ENCODE peak calls at places on chromosomes 2 and 18, in eight cellular contexts. D is NCI-H82; X is NCI-H1092; B is globus pallidus; M is stimulated activated CD4-positive, alpha-beta T cell treated with anti-CD3 and anti-CD28 coated beads, TNF-alpha, amount 100 ng/mL, for 48 hours; O is stimulated activated naive CD8-positive, alpha-beta T cell treated with anti-CD3 and anti-CD28 coated beads, Interleukin-15, amount 100 ng/mL, for 72 hours; P is HS-27A; Y is substantia nigra. H is an unnamed sample.

GRCh38 chr18:13048061-13048605 is 57.0 kb downstream of the CEP192 start:
- DNase-seq in D (no peak), X (no peak), B (no peak), M (no peak), O (no peak), P (no peak), Y (no peak), H (no peak)

GRCh38 chr2:30732376-30732775 is 74.9 kb downstream of the CAPN13 start:
- DNase-seq in D (no peak), X (no peak), B (no peak), M (no peak), O (no peak), P (no peak), Y (no peak), H (no peak)

GRCh38 chr2:11123001-11123809 is 32.1 kb upstream of the SLC66A3 start:
- DNase-seq in D (no peak), X (no peak), B (no peak), M (no peak), O (no peak), P (no peak), Y (no peak), H (no peak)

GRCh38 chr2:200335657-200336056 is 29.2 kb downstream of the SPATS2L start:
- DNase-seq in D (no peak), X (no peak), B (no peak), M (no peak), O (no peak), P (no peak), Y (no peak), H (no peak)

GRCh38 chr2:36360834-36361233 is 5.3 kb downstream of the CRIM1 start:
- DNase-seq in D (no peak), X (no peak), B (no peak), M (no peak), O (no peak), P (no peak), Y (no peak), H (no peak)

GRCh38 chr18:74682998-74683311 is 85.3 kb downstream of the ZNF407 start:
- DNase-seq in D (no peak), X (no peak), B (no peak), M (no peak), O (no peak), P (no peak), Y (no peak), H (no peak)

GRCh38 chr2:10078704-10079191 is 1.5 kb downstream of the CYS1 start:
- DNase-seq in D (no peak), X (no peak), B (no peak), M (no peak), O (no peak), P (no peak), Y (no peak), H (no peak)

GRCh38 chr2:175181104-175181876 is at the start of gene ATP5MC3:
- DNase-seq in D (peak), X (peak), B (peak), M (peak), O (peak), P (peak), Y (peak), H (peak)

GRCh38 chr2:61255580-61256437 is 93.8 kb downstream of the C2orf74 start:
- DNase-seq in D (no peak), X (no peak), B (no peak), M (no peak), O (no peak), P (peak), Y (no peak), H (no peak)

GRCh38 chr2:182014284-182014683 is 28.6 kb downstream of the PPP1R1C start:
- DNase-seq in D (no peak), X (no peak), B (no peak), M (no peak), O (no peak), P (no peak), Y (no peak), H (no peak)

GRCh38 chr2:153388246-153388645 is 90.3 kb downstream of the RPRM start:
- DNase-seq in D (peak), X (no peak), B (no peak), M (no peak), O (no peak), P (no peak), Y (no peak), H (no peak)

GRCh38 chr2:85536479-85536878 is 2.5 kb upstream of the MAT2A start:
- DNase-seq in D (peak), X (no peak), B (no peak), M (no peak), O (no peak), P (no peak), Y (no peak), H (no peak)

GRCh38 chr2:65129276-65129612 is 662 bp downstream of the RAB1A start:
- DNase-seq in D (no peak), X (no peak), B (no peak), M (no peak), O (no peak), P (no peak), Y (no peak), H (no peak)

GRCh38 chr2:100767224-100767653 is 52.7 kb upstream of the NPAS2 start:
- DNase-seq in D (no peak), X (no peak), B (no peak), M (no peak), O (no peak), P (no peak), Y (no peak), H (no peak)

GRCh38 chr2:38981061-38981669 is 91.5 kb downstream of the ARHGEF33 start:
- DNase-seq in D (peak), X (no peak), B (no peak), M (no peak), O (no peak), P (no peak), Y (no peak), H (no peak)

GRCh38 chr18:3058328-3059191 is 45.6 kb upstream of the LPIN2 start:
- DNase-seq in D (no peak), X (no peak), B (no peak), M (no peak), O (no peak), P (no peak), Y (no peak), H (no peak)

GRCh38 chr2:43136862-43137261 is 89.5 kb downstream of the ZFP36L2 start:
- DNase-seq in D (no peak), X (no peak), B (no peak), M (peak), O (peak), P (no peak), Y (no peak), H (peak)

GRCh38 chr2:101897301-101897700 is 94.5 kb upstream of the IL1R2 start:
- DNase-seq in D (no peak), X (no peak), B (no peak), M (no peak), O (no peak), P (no peak), Y (no peak), H (no peak)

GRCh38 chr18:2984703-2985261 is 28.2 kb downstream of the LPIN2 start:
- DNase-seq in D (no peak), X (no peak), B (no peak), M (no peak), O (no peak), P (no peak), Y (no peak), H (no peak)

GRCh38 chr2:32678825-32679224 is 51.0 kb downstream of the TTC27 start:
- DNase-seq in D (no peak), X (no peak), B (no peak), M (no peak), O (no peak), P (no peak), Y (no peak), H (no peak)

GRCh38 chr18:44564922-44565321 is 115.8 kb upstream of the SETBP1 start:
- DNase-seq in D (peak), X (no peak), B (peak), M (no peak), O (no peak), P (no peak), Y (no peak), H (no peak)

GRCh38 chr2:28640263-28640907 is 111.2 kb upstream of the PPP1CB start:
- DNase-seq in D (no peak), X (no peak), B (no peak), M (no peak), O (no peak), P (no peak), Y (no peak), H (no peak)

GRCh38 chr2:98533547-98533946 is 74.8 kb downstream of the COA5 start:
- DNase-seq in D (peak), X (no peak), B (no peak), M (no peak), O (no peak), P (no peak), Y (no peak), H (no peak)

GRCh38 chr2:189798312-189799029 is 14.2 kb downstream of the PMS1 start:
- DNase-seq in D (peak), X (no peak), B (peak), M (no peak), O (no peak), P (no peak), Y (no peak), H (no peak)

GRCh38 chr2:96864343-96865091 is 5.4 kb downstream of the SEMA4C start:
- DNase-seq in D (no peak), X (no peak), B (no peak), M (no peak), O (no peak), P (no peak), Y (no peak), H (no peak)

GRCh38 chr18:13354414-13354813 is 135.9 kb downstream of the LDLRAD4 start:
- DNase-seq in D (no peak), X (no peak), B (no peak), M (no peak), O (no peak), P (no peak), Y (no peak), H (no peak)

GRCh38 chr2:69070987-69071386 is 58.0 kb downstream of the ANTXR1 start:
- DNase-seq in D (no peak), X (no peak), B (no peak), M (no peak), O (no peak), P (no peak), Y (no peak), H (no peak)

GRCh38 chr18:48136544-48137353 is 206.3 kb upstream of the SMAD2 start:
- DNase-seq in D (no peak), X (no peak), B (no peak), M (no peak), O (no peak), P (no peak), Y (no peak), H (no peak)

GRCh38 chr2:197088694-197089093 is 162.2 kb upstream of the PGAP1 start:
- DNase-seq in D (no peak), X (no peak), B (no peak), M (no peak), O (no peak), P (no peak), Y (no peak), H (no peak)

GRCh38 chr2:45850558-45850957 is 199.1 kb downstream of the PRKCE start:
- DNase-seq in D (no peak), X (no peak), B (no peak), M (no peak), O (no peak), P (no peak), Y (no peak), H (no peak)